ENCODE peak calls at places on chromosomes 5 and 9, in ten cellular contexts. One of them, this sample, is unnamed.

GRCh38 chr9:118318770-118319443 is 614.7 kb downstream of the TLR4 start:
- DNase-seq in heart right ventricle: peak
- DNase-seq in cardiac fibroblast: no peak
- DNase-seq in PC-3: peak
- DNase-seq in lower leg skin: peak
- DNase-seq in CD4-positive, alpha-beta T cell: no peak
- DNase-seq in spleen: no peak
- DNase-seq in bronchial epithelial cell: peak
- DNase-seq in pancreas: peak
- DNase-seq in fibroblast of the aortic adventitia: no peak
- DNase-seq in this sample: no peak

GRCh38 chr9:137828527-137829259 is 48.9 kb upstream of the CACNA1B start:
- DNase-seq in heart right ventricle: no peak
- DNase-seq in fibroblast of the aortic adventitia: peak
- DNase-seq in bronchial epithelial cell: no peak
- DNase-seq in pancreas: no peak
- DNase-seq in cardiac fibroblast: peak
- DNase-seq in lower leg skin: no peak
- DNase-seq in spleen: no peak
- DNase-seq in CD4-positive, alpha-beta T cell: no peak
- DNase-seq in PC-3: no peak
- DNase-seq in this sample: no peak

GRCh38 chr5:57368010-57368409 is 114.6 kb downstream of the ACTBL2 start:
- DNase-seq in pancreas: no peak
- DNase-seq in fibroblast of the aortic adventitia: peak
- DNase-seq in CD4-positive, alpha-beta T cell: no peak
- DNase-seq in cardiac fibroblast: peak
- DNase-seq in heart right ventricle: no peak
- DNase-seq in bronchial epithelial cell: peak
- DNase-seq in lower leg skin: no peak
- DNase-seq in PC-3: peak
- DNase-seq in spleen: no peak
- DNase-seq in this sample: peak

GRCh38 chr5:40682431-40683017 is 2.8 kb downstream of the PTGER4 start:
- DNase-seq in CD4-positive, alpha-beta T cell: no peak
- DNase-seq in heart right ventricle: no peak
- DNase-seq in cardiac fibroblast: peak
- DNase-seq in spleen: no peak
- DNase-seq in bronchial epithelial cell: no peak
- DNase-seq in PC-3: no peak
- DNase-seq in lower leg skin: no peak
- DNase-seq in pancreas: peak
- DNase-seq in fibroblast of the aortic adventitia: no peak
- DNase-seq in this sample: no peak

GRCh38 chr5:120767171-120767820 is 303.2 kb downstream of the PRR16 start:
- DNase-seq in lower leg skin: no peak
- DNase-seq in fibroblast of the aortic adventitia: peak
- DNase-seq in PC-3: peak
- DNase-seq in bronchial epithelial cell: peak
- DNase-seq in CD4-positive, alpha-beta T cell: no peak
- DNase-seq in cardiac fibroblast: peak
- DNase-seq in heart right ventricle: no peak
- DNase-seq in spleen: no peak
- DNase-seq in pancreas: no peak
- DNase-seq in this sample: peak

GRCh38 chr5:100709771-100710170 is 174.6 kb downstream of the FAM174A start:
- DNase-seq in spleen: no peak
- DNase-seq in lower leg skin: no peak
- DNase-seq in fibroblast of the aortic adventitia: no peak
- DNase-seq in cardiac fibroblast: peak
- DNase-seq in pancreas: no peak
- DNase-seq in PC-3: no peak
- DNase-seq in heart right ventricle: no peak
- DNase-seq in bronchial epithelial cell: no peak
- DNase-seq in CD4-positive, alpha-beta T cell: no peak
- DNase-seq in this sample: no peak

GRCh38 chr5:175052351-175052750 is 328.0 kb downstream of the MSX2 start:
- DNase-seq in lower leg skin: no peak
- DNase-seq in CD4-positive, alpha-beta T cell: no peak
- DNase-seq in fibroblast of the aortic adventitia: no peak
- DNase-seq in bronchial epithelial cell: no peak
- DNase-seq in pancreas: no peak
- DNase-seq in heart right ventricle: no peak
- DNase-seq in PC-3: no peak
- DNase-seq in cardiac fibroblast: no peak
- DNase-seq in spleen: no peak
- DNase-seq in this sample: no peak

GRCh38 chr9:105241356-105242043 is 3.0 kb upstream of the SLC44A1 start:
- DNase-seq in pancreas: no peak
- DNase-seq in PC-3: no peak
- DNase-seq in heart right ventricle: no peak
- DNase-seq in cardiac fibroblast: no peak
- DNase-seq in bronchial epithelial cell: no peak
- DNase-seq in spleen: no peak
- DNase-seq in lower leg skin: no peak
- DNase-seq in fibroblast of the aortic adventitia: no peak
- DNase-seq in CD4-positive, alpha-beta T cell: no peak
- DNase-seq in this sample: no peak

GRCh38 chr9:117094493-117094892 is 320.4 kb downstream of the ASTN2 start:
- DNase-seq in CD4-positive, alpha-beta T cell: no peak
- DNase-seq in pancreas: peak
- DNase-seq in spleen: no peak
- DNase-seq in heart right ventricle: peak
- DNase-seq in bronchial epithelial cell: no peak
- DNase-seq in lower leg skin: no peak
- DNase-seq in fibroblast of the aortic adventitia: no peak
- DNase-seq in PC-3: no peak
- DNase-seq in cardiac fibroblast: no peak
- DNase-seq in this sample: no peak

GRCh38 chr5:134114886-134115805 is 665 bp downstream of the TCF7 start:
- DNase-seq in cardiac fibroblast: no peak
- DNase-seq in spleen: peak
- DNase-seq in heart right ventricle: no peak
- DNase-seq in bronchial epithelial cell: no peak
- DNase-seq in fibroblast of the aortic adventitia: no peak
- DNase-seq in lower leg skin: no peak
- DNase-seq in pancreas: peak
- DNase-seq in CD4-positive, alpha-beta T cell: no peak
- DNase-seq in PC-3: no peak
- DNase-seq in this sample: no peak

GRCh38 chr5:43073597-43074546 is 33.8 kb upstream of the ANXA2R start:
- DNase-seq in heart right ventricle: no peak
- DNase-seq in lower leg skin: no peak
- DNase-seq in cardiac fibroblast: peak
- DNase-seq in PC-3: peak
- DNase-seq in bronchial epithelial cell: peak
- DNase-seq in spleen: no peak
- DNase-seq in pancreas: no peak
- DNase-seq in CD4-positive, alpha-beta T cell: peak
- DNase-seq in fibroblast of the aortic adventitia: peak
- DNase-seq in this sample: peak

GRCh38 chr9:97808972-97809371 is 44.1 kb upstream of the FOXE1 start:
- DNase-seq in CD4-positive, alpha-beta T cell: no peak
- DNase-seq in pancreas: no peak
- DNase-seq in spleen: no peak
- DNase-seq in heart right ventricle: no peak
- DNase-seq in PC-3: no peak
- DNase-seq in bronchial epithelial cell: peak
- DNase-seq in cardiac fibroblast: peak
- DNase-seq in lower leg skin: no peak
- DNase-seq in fibroblast of the aortic adventitia: peak
- DNase-seq in this sample: no peak

DNA sequence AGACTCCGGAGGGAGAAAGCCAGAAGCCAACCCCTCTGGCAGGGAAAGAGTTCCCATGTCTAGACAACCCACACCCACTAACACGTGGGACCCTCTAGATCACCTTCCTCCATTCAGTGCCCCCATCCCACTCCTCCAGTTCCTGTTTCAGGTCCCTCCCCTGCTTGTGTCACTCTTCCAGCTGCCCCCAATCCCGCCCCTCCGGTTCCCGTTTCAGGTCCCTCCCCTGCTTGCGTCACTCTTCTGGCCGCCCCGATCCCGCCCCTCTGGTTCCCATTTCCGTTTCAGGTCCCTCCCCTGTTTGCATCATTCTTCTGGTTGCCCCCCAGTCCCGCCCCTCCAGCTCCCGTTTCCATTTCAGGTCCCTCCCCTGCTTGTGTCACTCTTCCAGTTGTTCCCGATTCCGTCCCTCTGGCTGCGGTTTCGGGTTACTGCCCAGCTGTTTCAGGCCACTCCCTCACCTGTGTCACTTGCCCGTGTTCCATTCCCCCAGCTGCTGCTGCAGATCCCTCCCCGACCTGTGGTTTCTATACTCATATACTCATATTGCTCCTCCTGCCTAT is 64.8 kb upstream of the RANBP6 start:
- DNase-seq in heart right ventricle: peak
- DNase-seq in bronchial epithelial cell: peak
- DNase-seq in CD4-positive, alpha-beta T cell: peak
- DNase-seq in pancreas: peak
- DNase-seq in fibroblast of the aortic adventitia: peak
- DNase-seq in PC-3: peak
- DNase-seq in lower leg skin: peak
- DNase-seq in cardiac fibroblast: peak
- DNase-seq in spleen: peak
- DNase-seq in this sample: peak
- TF ChIP-seq CTCF in heart right ventricle: no peak
- TF ChIP-seq CTCF in bronchial epithelial cell: peak
- TF ChIP-seq CTCF in CD4-positive, alpha-beta T cell: no peak
- TF ChIP-seq CTCF in pancreas: no peak
- TF ChIP-seq CTCF in fibroblast of the aortic adventitia: peak
- TF ChIP-seq CTCF in PC-3: no peak
- TF ChIP-seq CTCF in lower leg skin: no peak
- TF ChIP-seq CTCF in cardiac fibroblast: no peak
- TF ChIP-seq CTCF in spleen: no peak
- TF ChIP-seq CTCF in this sample: peak

DNA sequence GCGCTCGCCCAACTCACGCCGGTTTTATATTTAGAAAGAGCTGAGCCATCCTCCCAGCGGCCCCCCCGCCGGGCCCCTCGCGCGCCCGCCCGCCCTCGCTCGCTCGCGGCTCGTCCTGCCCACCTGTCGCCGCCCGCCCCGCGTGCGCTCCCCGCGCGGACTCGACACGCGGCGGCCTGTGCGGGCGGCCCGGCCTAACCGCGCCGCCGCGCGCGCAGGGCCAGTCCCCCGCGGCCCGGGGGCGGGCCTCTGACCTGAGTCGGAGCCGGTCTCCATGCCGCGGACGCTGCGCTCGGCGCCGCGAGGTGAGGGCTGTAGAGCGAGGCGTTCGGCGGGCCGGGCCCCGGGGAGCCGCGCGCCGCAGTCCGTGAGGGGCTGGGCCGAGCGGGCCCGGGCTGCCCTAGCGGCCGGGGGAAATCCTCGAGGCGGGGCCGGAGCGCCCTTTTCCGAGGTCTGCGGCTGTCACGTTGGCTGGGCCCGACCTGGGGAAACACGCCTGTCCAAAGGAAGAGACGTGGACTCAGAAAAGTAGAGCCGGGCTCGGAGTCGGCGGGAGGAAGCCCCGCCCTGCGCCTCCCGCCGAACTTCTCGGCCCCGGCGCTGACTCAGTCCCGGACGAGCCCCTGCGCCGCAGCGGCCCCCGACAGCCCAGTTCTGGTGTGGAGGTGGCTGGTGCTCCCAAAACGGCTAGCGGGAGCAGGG is at the start of gene ECPAS:
- DNase-seq in spleen: peak
- DNase-seq in cardiac fibroblast: peak
- DNase-seq in PC-3: peak
- DNase-seq in CD4-positive, alpha-beta T cell: peak
- DNase-seq in pancreas: peak
- DNase-seq in lower leg skin: peak
- DNase-seq in bronchial epithelial cell: peak
- DNase-seq in fibroblast of the aortic adventitia: peak
- DNase-seq in heart right ventricle: peak
- DNase-seq in this sample: peak
- TF ChIP-seq CTCF in spleen: no peak
- TF ChIP-seq CTCF in cardiac fibroblast: no peak
- TF ChIP-seq CTCF in PC-3: no peak
- TF ChIP-seq CTCF in CD4-positive, alpha-beta T cell: no peak
- TF ChIP-seq CTCF in pancreas: no peak
- TF ChIP-seq CTCF in lower leg skin: no peak
- TF ChIP-seq CTCF in bronchial epithelial cell: no peak
- TF ChIP-seq CTCF in fibroblast of the aortic adventitia: no peak
- TF ChIP-seq CTCF in heart right ventricle: no peak
- TF ChIP-seq CTCF in this sample: no peak

GRCh38 chr9:21583628-21584027 is 101.5 kb upstream of the IFNE start:
- DNase-seq in heart right ventricle: no peak
- DNase-seq in fibroblast of the aortic adventitia: no peak
- DNase-seq in bronchial epithelial cell: no peak
- DNase-seq in cardiac fibroblast: no peak
- DNase-seq in spleen: no peak
- DNase-seq in pancreas: no peak
- DNase-seq in PC-3: no peak
- DNase-seq in lower leg skin: no peak
- DNase-seq in CD4-positive, alpha-beta T cell: no peak
- DNase-seq in this sample: no peak

GRCh38 chr9:21590058-21590996 is 108.2 kb upstream of the IFNE start:
- DNase-seq in cardiac fibroblast: peak
- DNase-seq in pancreas: no peak
- DNase-seq in CD4-positive, alpha-beta T cell: no peak
- DNase-seq in spleen: no peak
- DNase-seq in PC-3: peak
- DNase-seq in lower leg skin: no peak
- DNase-seq in bronchial epithelial cell: peak
- DNase-seq in fibroblast of the aortic adventitia: peak
- DNase-seq in heart right ventricle: no peak
- DNase-seq in this sample: no peak

GRCh38 chr9:21584890-21585289 is 102.8 kb upstream of the IFNE start:
- DNase-seq in PC-3: no peak
- DNase-seq in CD4-positive, alpha-beta T cell: no peak
- DNase-seq in pancreas: no peak
- DNase-seq in bronchial epithelial cell: no peak
- DNase-seq in heart right ventricle: no peak
- DNase-seq in lower leg skin: no peak
- DNase-seq in fibroblast of the aortic adventitia: no peak
- DNase-seq in spleen: no peak
- DNase-seq in cardiac fibroblast: peak
- DNase-seq in this sample: no peak

GRCh38 chr9:21589344-21590056 is 107.4 kb upstream of the IFNE start:
- DNase-seq in fibroblast of the aortic adventitia: no peak
- DNase-seq in spleen: no peak
- DNase-seq in heart right ventricle: no peak
- DNase-seq in cardiac fibroblast: no peak
- DNase-seq in bronchial epithelial cell: no peak
- DNase-seq in pancreas: no peak
- DNase-seq in PC-3: no peak
- DNase-seq in CD4-positive, alpha-beta T cell: no peak
- DNase-seq in lower leg skin: no peak
- DNase-seq in this sample: no peak

GRCh38 chr9:21585756-21586752 is 103.9 kb upstream of the IFNE start:
- DNase-seq in CD4-positive, alpha-beta T cell: no peak
- DNase-seq in pancreas: no peak
- DNase-seq in cardiac fibroblast: peak
- DNase-seq in spleen: no peak
- DNase-seq in bronchial epithelial cell: peak
- DNase-seq in PC-3: peak
- DNase-seq in heart right ventricle: no peak
- DNase-seq in fibroblast of the aortic adventitia: peak
- DNase-seq in lower leg skin: no peak
- DNase-seq in this sample: no peak
- TF ChIP-seq CTCF in CD4-positive, alpha-beta T cell: no peak
- TF ChIP-seq CTCF in pancreas: no peak
- TF ChIP-seq CTCF in cardiac fibroblast: peak
- TF ChIP-seq CTCF in spleen: no peak
- TF ChIP-seq CTCF in bronchial epithelial cell: peak
- TF ChIP-seq CTCF in PC-3: peak
- TF ChIP-seq CTCF in heart right ventricle: no peak
- TF ChIP-seq CTCF in fibroblast of the aortic adventitia: peak
- TF ChIP-seq CTCF in lower leg skin: no peak
- TF ChIP-seq CTCF in this sample: peak

GRCh38 chr9:87290241-87290700 is 207.4 kb upstream of the DAPK1 start:
- DNase-seq in spleen: no peak
- DNase-seq in bronchial epithelial cell: no peak
- DNase-seq in pancreas: no peak
- DNase-seq in heart right ventricle: no peak
- DNase-seq in fibroblast of the aortic adventitia: no peak
- DNase-seq in PC-3: no peak
- DNase-seq in cardiac fibroblast: peak
- DNase-seq in lower leg skin: no peak
- DNase-seq in CD4-positive, alpha-beta T cell: no peak
- DNase-seq in this sample: peak
- TF ChIP-seq CTCF in spleen: no peak
- TF ChIP-seq CTCF in bronchial epithelial cell: no peak
- TF ChIP-seq CTCF in pancreas: no peak
- TF ChIP-seq CTCF in heart right ventricle: no peak
- TF ChIP-seq CTCF in fibroblast of the aortic adventitia: peak
- TF ChIP-seq CTCF in PC-3: no peak
- TF ChIP-seq CTCF in cardiac fibroblast: peak
- TF ChIP-seq CTCF in lower leg skin: no peak
- TF ChIP-seq CTCF in CD4-positive, alpha-beta T cell: no peak
- TF ChIP-seq CTCF in this sample: peak

This sample was measured in HFFc6.